ENCODE peak calls at places on chromosomes 3 and 15, in four cellular contexts. G is MM.1S; V is CD8-positive, alpha-beta memory T cell; O is mammary epithelial cell. Q is an unnamed sample. For H3K27me3 and H3K4me1, the result is how much of the 10 kb centered on the place peaks cover.

GRCh38 chr3:173916799-173917198 is 519.3 kb downstream of the NLGN1 start:
- DNase-seq in G (peak), V (no peak), O (no peak), Q (no peak)

GRCh38 chr3:127172670-127173515 is 20.0 kb upstream of the PRR23E start:
- DNase-seq in G (no peak), V (no peak), O (no peak), Q (no peak)

GRCh38 chr3:160904691-160905090 is 148.7 kb downstream of the PPM1L start:
- DNase-seq in G (no peak), V (no peak), O (no peak), Q (no peak)

GRCh38 chr15:79641841-79642240 is 209.7 kb downstream of the MINAR1 start:
- DNase-seq in G (no peak), V (no peak), O (no peak), Q (no peak)

GRCh38 chr3:128483657-128484403 is 9.2 kb downstream of the GATA2 start:
- DNase-seq in G (no peak), V (no peak), O (no peak), Q (no peak)

GRCh38 chr15:60426870-60427528 is 29.2 kb upstream of the ANXA2 start:
- DNase-seq in G (no peak), V (no peak), O (peak), Q (no peak)

GRCh38 chr3:42936157-42936981 is 30.4 kb downstream of the ZNF662 start:
- DNase-seq in G (no peak), V (no peak), O (no peak), Q (no peak)

GRCh38 chr15:45048784-45049631 is 26.0 kb downstream of the SORD start:
- DNase-seq in G (peak), V (no peak), O (no peak), Q (no peak)

GRCh38 chr15:44735482-44736260 is 657 bp upstream of the TRIM69 start:
- DNase-seq in G (no peak), V (no peak), O (no peak), Q (peak)

GRCh38 chr3:161274691-161275298 is 53.7 kb downstream of the NMD3 start:
- DNase-seq in G (peak), V (peak), O (peak), Q (peak)

GRCh38 chr3:25719321-25719720 is 54.6 kb upstream of the TOP2B start:
- DNase-seq in G (no peak), V (no peak), O (no peak), Q (no peak)

DNA sequence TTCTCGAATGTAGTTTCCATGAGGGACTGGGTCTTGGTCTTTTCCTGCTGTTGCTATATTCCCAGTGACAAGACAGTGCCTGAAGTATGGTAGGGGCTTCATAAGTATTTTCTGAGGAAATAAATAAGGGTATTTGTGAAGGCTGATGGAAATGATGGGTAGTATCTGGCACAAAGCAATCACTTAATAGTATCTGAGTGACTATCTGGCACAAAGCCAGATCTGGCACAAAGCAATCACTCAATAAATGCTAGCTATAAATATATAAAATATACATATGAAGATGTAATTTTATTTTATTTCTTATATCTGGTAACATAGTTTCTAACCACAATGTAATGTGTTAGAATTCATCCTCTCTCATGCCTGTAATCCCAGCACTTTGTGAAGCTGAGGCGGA is 20.7 kb upstream of the PROK2 start:
- DNase-seq in G (no peak), V (no peak), O (no peak), Q (no peak)
- H3K27me3 ChIP-seq in G (under half), V (under half), O (under half), Q (under half)

GRCh38 chr3:169971522-169971921 is 4.9 kb downstream of the SEC62 start:
- DNase-seq in G (no peak), V (no peak), O (no peak), Q (no peak)
- H3K4me1 ChIP-seq in G (under half), V (under half), O (under half), Q (under half)

DNA sequence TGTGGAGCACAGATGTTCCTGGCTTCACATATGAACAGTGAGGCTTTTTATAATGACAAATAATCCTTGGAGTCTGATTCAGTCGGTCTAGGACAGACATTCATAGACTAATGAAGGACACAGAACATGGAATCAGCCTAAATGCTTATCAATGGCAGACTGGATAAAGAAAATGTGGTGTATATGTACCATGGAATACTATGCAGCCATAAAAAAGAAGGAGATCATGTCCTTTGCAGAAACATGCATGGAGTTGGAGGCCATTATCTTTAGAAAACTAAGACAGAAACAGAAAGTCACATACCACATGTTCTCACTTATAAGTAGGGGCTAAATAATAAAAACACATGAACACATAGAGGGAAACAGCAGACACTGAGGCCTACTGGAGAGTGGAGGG is 19.9 kb upstream of the LPP start:
- DNase-seq in G (no peak), V (no peak), O (no peak), Q (no peak)
- H3K27ac ChIP-seq in G (no peak), V (no peak), O (no peak), Q (no peak)

GRCh38 chr3:184553385-184553784 is 8.2 kb upstream of the EPHB3 start:
- DNase-seq in G (no peak), V (no peak), O (no peak), Q (no peak)

GRCh38 chr3:184552863-184553262 is 8.7 kb upstream of the EPHB3 start:
- DNase-seq in G (no peak), V (no peak), O (no peak), Q (no peak)

GRCh38 chr3:184551614-184552256 is 9.8 kb upstream of the EPHB3 start:
- DNase-seq in G (no peak), V (no peak), O (no peak), Q (no peak)

GRCh38 chr3:184551103-184551502 is 10.5 kb upstream of the EPHB3 start:
- DNase-seq in G (no peak), V (no peak), O (no peak), Q (no peak)

GRCh38 chr3:184552296-184552695 is 9.3 kb upstream of the EPHB3 start:
- DNase-seq in G (no peak), V (no peak), O (no peak), Q (no peak)
- H3K27me3 ChIP-seq in G (under half), V (under half), O (under half), Q (under half)

GRCh38 chr3:155369244-155369643 is 75.8 kb upstream of the STRIT1 start:
- DNase-seq in G (no peak), V (no peak), O (no peak), Q (no peak)

GRCh38 chr3:155367510-155367909 is 74.0 kb upstream of the STRIT1 start:
- DNase-seq in G (peak), V (no peak), O (no peak), Q (no peak)

GRCh38 chr3:155370198-155370597 is 76.7 kb upstream of the STRIT1 start:
- DNase-seq in G (no peak), V (no peak), O (no peak), Q (no peak)

GRCh38 chr3:155370764-155371503 is 77.5 kb upstream of the STRIT1 start:
- DNase-seq in G (no peak), V (no peak), O (no peak), Q (no peak)

GRCh38 chr3:155369735-155370134 is 76.3 kb upstream of the STRIT1 start:
- DNase-seq in G (no peak), V (no peak), O (no peak), Q (no peak)
- H3K4me1 ChIP-seq in G (under half), V (under half), O (under half), Q (under half)

GRCh38 chr15:34810455-34811146 is 15.3 kb upstream of the ACTC1 start:
- DNase-seq in G (no peak), V (no peak), O (peak), Q (no peak)
- H3K27ac ChIP-seq in G (no peak), V (no peak), O (peak), Q (no peak)

DNA sequence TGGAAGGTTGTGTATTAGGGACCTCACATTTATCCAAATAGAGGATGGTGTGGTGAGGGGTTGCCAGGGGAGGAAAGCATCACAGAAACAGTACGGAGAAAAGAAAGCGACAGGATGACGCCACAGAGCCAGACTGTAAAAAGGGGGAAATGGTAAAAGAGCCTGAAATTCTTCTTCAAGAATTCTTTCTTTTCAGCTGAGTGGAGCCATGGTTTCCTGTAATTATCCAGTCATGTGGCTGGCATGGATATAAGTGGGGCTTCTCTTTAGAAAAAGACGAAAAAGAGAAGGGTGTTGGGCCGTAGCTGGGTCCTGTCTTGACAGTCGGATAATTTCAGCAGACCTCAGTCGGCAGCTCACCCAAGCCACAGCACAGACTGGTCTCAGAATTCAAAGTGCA is 24.5 kb upstream of the PSMD6 start:
- DNase-seq in G (no peak), V (no peak), O (no peak), Q (no peak)
- H3K27me3 ChIP-seq in G (under half), V (under half), O (under half), Q (under half)